ENCODE peak calls at places on chromosomes 4 and X, in nine cellular contexts. O is K562, L is WTC11, W is A549, X is HCT116, C is NB4, Q is SK-N-SH, A is H1, R is HepG2. Y is an unnamed sample.

GRCh38 chr4:122932763-122933162 is 10.4 kb upstream of the NUDT6 start:
- DNase-seq in O (no peak), L (no peak), W (no peak), X (no peak), C (no peak), Q (no peak), A (no peak), R (no peak), Y (no peak)

GRCh38 chr4:84937381-84937977 is 29.0 kb downstream of the WDFY3 start:
- DNase-seq in O (no peak), L (no peak), W (no peak), X (no peak), C (no peak), Q (no peak), A (no peak), R (no peak), Y (peak)

GRCh38 chr4:158347596-158347995 is 137.3 kb downstream of the TMEM144 start:
- DNase-seq in O (no peak), L (no peak), W (no peak), X (no peak), C (no peak), Q (no peak), A (no peak), R (no peak), Y (no peak)

GRCh38 chrX:53071604-53072417 is 10.4 kb upstream of the TSPYL2 start:
- DNase-seq in O (peak), L (peak), W (peak), X (peak), C (peak), Q (peak), A (no peak), R (peak), Y (peak)

GRCh38 chrX:45852884-45853283 is 652.2 kb upstream of the DIPK2B start:
- DNase-seq in O (no peak), L (no peak), W (no peak), X (no peak), C (no peak), Q (no peak), A (no peak), R (no peak), Y (no peak)

GRCh38 chrX:100911731-100912130 is 17.0 kb downstream of the XKRX start:
- DNase-seq in O (no peak), L (no peak), W (no peak), X (no peak), C (no peak), Q (no peak), A (no peak), R (no peak), Y (peak)

GRCh38 chr4:153205757-153206156 is 1.5 kb downstream of the TRIM2 start:
- DNase-seq in O (peak), L (peak), W (no peak), X (peak), C (no peak), Q (no peak), A (no peak), R (no peak), Y (no peak)

GRCh38 chr4:84503495-84504437 is 4.7 kb upstream of the NKX6-1 start:
- DNase-seq in O (peak), L (peak), W (peak), X (peak), C (peak), Q (peak), A (no peak), R (peak), Y (peak)

GRCh38 chr4:141134586-141134985 is 1.3 kb upstream of the RNF150 start:
- DNase-seq in O (no peak), L (no peak), W (no peak), X (no peak), C (no peak), Q (no peak), A (no peak), R (no peak), Y (no peak)

GRCh38 chr4:138555584-138555983 is 313.4 kb upstream of the SLC7A11 start:
- DNase-seq in O (peak), L (peak), W (peak), X (no peak), C (peak), Q (no peak), A (no peak), R (peak), Y (no peak)

GRCh38 chrX:112048707-112049106 is 33.9 kb downstream of the TRPC5 start:
- DNase-seq in O (no peak), L (peak), W (no peak), X (no peak), C (no peak), Q (no peak), A (no peak), R (no peak), Y (no peak)
- TF ChIP-seq MAX in O (no peak), L (no peak), W (no peak), X (no peak), C (no peak), Q (no peak), A (no peak), R (no peak), Y (no peak)

GRCh38 chr4:146033149-146033548 is 94.5 kb upstream of the ZNF827 start:
- DNase-seq in O (no peak), L (peak), W (no peak), X (no peak), C (no peak), Q (no peak), A (no peak), R (peak), Y (no peak)
- TF ChIP-seq MAX in O (no peak), L (no peak), W (no peak), X (no peak), C (no peak), Q (no peak), A (no peak), R (no peak), Y (no peak)

GRCh38 chr4:2277956-2278355 is 16.0 kb upstream of the MXD4 start:
- DNase-seq in O (no peak), L (no peak), W (no peak), X (no peak), C (no peak), Q (no peak), A (no peak), R (no peak), Y (no peak)
- TF ChIP-seq MAX in O (no peak), L (no peak), W (no peak), X (no peak), C (no peak), Q (no peak), A (no peak), R (no peak), Y (no peak)

DNA sequence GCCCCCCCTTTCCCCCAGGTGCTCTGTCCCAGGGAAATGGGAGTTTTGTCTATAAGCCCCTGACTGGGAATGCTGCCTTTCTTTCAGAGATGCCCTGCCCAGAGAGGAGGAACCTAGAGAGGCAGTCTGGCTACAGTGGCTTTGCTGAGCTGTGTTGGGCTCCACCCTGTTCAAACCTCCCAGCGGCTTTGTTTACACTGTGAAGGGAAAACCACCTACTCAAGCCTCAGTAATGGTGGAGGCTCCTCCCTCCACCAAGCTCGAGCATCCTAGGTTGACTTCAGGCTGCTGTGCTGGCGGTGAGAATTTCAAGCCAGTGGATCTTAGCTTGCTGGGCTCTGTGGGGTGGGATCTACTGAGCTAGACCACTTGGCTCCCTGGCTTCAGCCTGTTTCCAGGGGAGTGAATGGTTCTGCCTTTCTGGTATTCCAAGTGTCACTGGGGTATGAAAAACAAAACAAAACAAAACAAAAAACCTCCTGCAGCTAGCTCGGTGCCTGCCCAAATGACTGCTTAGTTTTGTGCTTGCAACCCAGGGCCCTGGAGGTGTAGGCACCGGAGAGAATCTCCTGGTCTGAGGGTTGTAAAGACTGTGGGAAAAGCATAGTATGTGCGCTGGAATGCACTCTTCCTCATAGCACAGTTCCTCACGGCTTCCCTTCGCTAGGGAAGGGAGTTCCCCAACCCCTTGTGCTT is 41.7 kb downstream of the ITM2A start:
- DNase-seq in O (peak), L (peak), W (no peak), X (no peak), C (no peak), Q (no peak), A (no peak), R (no peak), Y (no peak)
- TF ChIP-seq MAX in O (no peak), L (no peak), W (no peak), X (no peak), C (no peak), Q (no peak), A (no peak), R (no peak), Y (no peak)

GRCh38 chrX:123673813-123674212 is 59.0 kb downstream of the THOC2 start:
- DNase-seq in O (no peak), L (no peak), W (no peak), X (no peak), C (no peak), Q (no peak), A (no peak), R (no peak), Y (no peak)

DNA sequence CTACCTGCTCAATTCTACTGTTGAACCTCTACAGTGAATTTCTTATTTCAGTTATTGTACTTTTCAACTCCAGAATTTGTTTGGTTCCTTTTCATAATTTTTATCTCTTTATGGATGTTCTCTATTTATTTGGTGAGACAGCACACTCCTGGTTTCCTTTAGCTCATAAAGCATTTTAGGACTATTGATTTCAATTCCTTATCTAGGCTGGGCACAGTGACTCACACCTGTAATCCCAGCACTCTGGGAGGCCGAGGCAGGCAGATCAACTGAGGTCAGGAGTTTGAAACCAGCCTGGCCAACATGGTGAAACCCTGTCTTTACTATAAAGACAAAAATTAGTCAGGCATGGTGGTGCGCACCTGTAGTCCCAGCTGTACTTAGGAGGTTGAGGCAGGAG is 57.7 kb downstream of the THOC2 start:
- DNase-seq in O (no peak), L (no peak), W (no peak), X (no peak), C (no peak), Q (no peak), A (no peak), R (no peak), Y (no peak)
- TF ChIP-seq MAX in O (no peak), L (no peak), W (no peak), X (no peak), C (no peak), Q (no peak), A (no peak), R (no peak), Y (no peak)

GRCh38 chrX:150362599-150363481 is at the start of gene MAMLD1:
- DNase-seq in O (peak), L (peak), W (peak), X (peak), C (peak), Q (peak), A (peak), R (no peak), Y (peak)

GRCh38 chrX:150361777-150362351 is 1.3 kb upstream of the MAMLD1 start:
- DNase-seq in O (no peak), L (peak), W (peak), X (no peak), C (no peak), Q (peak), A (peak), R (no peak), Y (no peak)

GRCh38 chrX:150364347-150365050 is 1.4 kb downstream of the MAMLD1 start:
- DNase-seq in O (no peak), L (peak), W (peak), X (no peak), C (peak), Q (peak), A (peak), R (no peak), Y (peak)

GRCh38 chrX:150365051-150365952 is 2.2 kb downstream of the MAMLD1 start:
- DNase-seq in O (peak), L (peak), W (peak), X (peak), C (peak), Q (peak), A (peak), R (no peak), Y (peak)

DNA sequence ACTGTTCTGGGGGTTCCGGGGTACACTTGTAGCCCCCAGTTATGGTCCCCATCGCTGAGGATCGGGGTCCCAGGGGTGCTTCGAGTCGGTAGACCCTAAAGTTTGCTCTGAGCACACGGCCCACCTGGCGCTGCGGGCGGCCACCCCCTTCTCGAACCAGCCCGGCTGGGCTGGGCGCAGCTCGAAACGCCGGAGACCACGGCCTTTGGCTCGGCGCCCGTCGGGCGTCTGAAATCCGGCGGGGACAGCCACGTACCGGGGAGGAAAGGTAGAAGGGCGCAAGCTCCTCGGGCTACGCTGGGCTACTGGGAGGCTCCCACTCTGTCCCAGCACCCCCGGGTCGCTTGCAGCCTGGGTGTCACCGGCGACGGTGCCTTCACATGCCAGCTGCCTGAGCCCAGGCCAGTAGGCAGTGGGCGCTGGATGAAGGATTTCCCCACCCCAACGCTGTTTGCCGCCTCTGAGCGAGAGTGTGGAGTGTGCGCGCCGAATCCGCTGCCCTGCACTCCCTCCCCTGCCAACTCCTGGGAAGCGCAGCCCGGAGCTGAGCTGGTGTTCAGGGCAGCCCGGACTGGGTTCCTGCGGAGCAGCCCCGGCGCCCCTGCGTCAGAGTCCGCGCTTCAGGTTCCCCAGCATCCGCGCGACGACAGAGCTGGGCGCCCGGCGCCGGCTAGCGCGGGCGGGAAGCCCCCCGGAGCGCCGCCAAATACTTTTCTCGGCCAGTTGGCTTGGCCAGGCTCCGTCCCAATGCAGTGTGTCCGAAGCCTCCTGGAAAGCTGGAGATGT is 637 bp downstream of the MAMLD1 start:
- DNase-seq in O (no peak), L (peak), W (peak), X (no peak), C (peak), Q (peak), A (peak), R (no peak), Y (peak)
- TF ChIP-seq MAX in O (no peak), L (no peak), W (no peak), X (no peak), C (no peak), Q (no peak), A (peak), R (no peak), Y (no peak)

DNA sequence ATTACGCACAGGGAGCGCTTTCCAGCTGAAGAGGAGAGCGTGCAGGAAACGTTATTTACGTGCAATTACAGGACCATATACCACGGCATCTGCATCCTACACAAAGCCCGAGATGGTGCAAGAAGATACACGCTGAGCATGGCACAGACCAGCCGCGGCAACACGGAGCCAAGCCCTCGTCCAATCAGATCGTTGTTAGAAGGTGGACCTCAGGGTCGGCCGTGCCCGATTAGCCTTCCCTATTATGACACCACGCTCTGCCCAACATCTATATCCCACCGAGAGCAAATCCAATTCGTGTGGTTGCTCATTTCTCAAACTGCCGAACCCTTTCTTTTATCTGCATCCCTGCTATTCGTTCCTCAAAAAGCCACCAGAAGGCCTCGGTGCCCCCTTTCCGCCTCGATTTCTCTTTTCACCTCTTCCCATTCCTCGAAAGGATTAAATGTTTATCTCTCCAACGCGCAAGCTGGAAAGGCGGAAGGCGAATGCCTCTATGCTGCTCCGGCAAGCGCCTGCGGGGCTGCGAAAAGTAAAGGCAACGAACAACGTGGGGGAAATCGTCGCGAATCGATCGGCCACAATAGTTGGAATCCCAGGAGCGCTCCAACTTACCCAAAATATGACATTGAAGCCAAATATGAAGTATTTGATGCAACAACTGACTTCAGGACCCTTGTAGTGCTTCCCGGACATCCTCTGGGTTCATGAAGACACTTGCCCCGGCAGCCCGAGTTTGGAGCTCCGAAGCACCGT is 702 bp downstream of the TSPAN5 start:
- DNase-seq in O (peak), L (peak), W (peak), X (no peak), C (peak), Q (peak), A (peak), R (no peak), Y (peak)
- TF ChIP-seq MAX in O (no peak), L (peak), W (peak), X (no peak), C (no peak), Q (peak), A (peak), R (no peak), Y (no peak)

Y was measured in endothelial cell of umbilical vein.